ENCODE peak calls at places on chromosomes 12 and 14, in ten cellular contexts. One of them, this sample, is unnamed.

GRCh38 chr12:4962539-4963486 is 53.1 kb downstream of the KCNA1 start:
- DNase-seq in HCT116: no peak
- DNase-seq in Peyer's patch: no peak
- DNase-seq in uterus: no peak
- DNase-seq in stomach: no peak
- DNase-seq in ovary: no peak
- DNase-seq in heart left ventricle: no peak
- DNase-seq in esophagus muscularis mucosa: no peak
- DNase-seq in adrenal gland: no peak
- DNase-seq in tibial nerve: no peak
- DNase-seq in this sample: no peak

GRCh38 chr14:57209561-57209960 is 59.1 kb downstream of the EXOC5 start:
- DNase-seq in HCT116: no peak
- DNase-seq in Peyer's patch: no peak
- DNase-seq in uterus: no peak
- DNase-seq in stomach: no peak
- DNase-seq in ovary: no peak
- DNase-seq in heart left ventricle: no peak
- DNase-seq in esophagus muscularis mucosa: no peak
- DNase-seq in adrenal gland: no peak
- DNase-seq in tibial nerve: no peak
- DNase-seq in this sample: no peak

GRCh38 chr12:2691001-2691339 is 103.8 kb upstream of the FKBP4 start:
- DNase-seq in HCT116: no peak
- DNase-seq in Peyer's patch: peak; percentile 56
- DNase-seq in uterus: no peak
- DNase-seq in stomach: no peak
- DNase-seq in ovary: no peak
- DNase-seq in heart left ventricle: no peak
- DNase-seq in esophagus muscularis mucosa: no peak
- DNase-seq in adrenal gland: peak; percentile 29
- DNase-seq in tibial nerve: no peak
- DNase-seq in this sample: no peak

GRCh38 chr14:31208546-31209424 is 1.2 kb upstream of the HECTD1 start:
- DNase-seq in HCT116: no peak
- DNase-seq in Peyer's patch: peak; percentile 18
- DNase-seq in uterus: no peak
- DNase-seq in stomach: no peak
- DNase-seq in ovary: no peak
- DNase-seq in heart left ventricle: no peak
- DNase-seq in esophagus muscularis mucosa: no peak
- DNase-seq in adrenal gland: peak; percentile 17
- DNase-seq in tibial nerve: no peak
- DNase-seq in this sample: no peak

GRCh38 chr14:81710232-81710845 is 176.7 kb upstream of the SEL1L start:
- DNase-seq in HCT116: peak; percentile 16
- DNase-seq in Peyer's patch: no peak
- DNase-seq in uterus: no peak
- DNase-seq in stomach: no peak
- DNase-seq in ovary: no peak
- DNase-seq in heart left ventricle: no peak
- DNase-seq in esophagus muscularis mucosa: no peak
- DNase-seq in adrenal gland: peak; percentile 45
- DNase-seq in tibial nerve: peak; percentile 33
- DNase-seq in this sample: no peak

GRCh38 chr12:77947326-77947725 is 116.6 kb downstream of the NAV3 start:
- DNase-seq in HCT116: no peak
- DNase-seq in Peyer's patch: no peak
- DNase-seq in uterus: no peak
- DNase-seq in stomach: no peak
- DNase-seq in ovary: no peak
- DNase-seq in heart left ventricle: no peak
- DNase-seq in esophagus muscularis mucosa: no peak
- DNase-seq in adrenal gland: no peak
- DNase-seq in tibial nerve: no peak
- DNase-seq in this sample: no peak

GRCh38 chr12:118430516-118430915 is 54.2 kb downstream of the SUDS3 start:
- DNase-seq in HCT116: no peak
- DNase-seq in Peyer's patch: no peak
- DNase-seq in uterus: no peak
- DNase-seq in stomach: no peak
- DNase-seq in ovary: no peak
- DNase-seq in heart left ventricle: no peak
- DNase-seq in esophagus muscularis mucosa: no peak
- DNase-seq in adrenal gland: no peak
- DNase-seq in tibial nerve: no peak
- DNase-seq in this sample: no peak

GRCh38 chr12:24901975-24902461 is 46.9 kb downstream of the BCAT1 start:
- DNase-seq in HCT116: no peak
- DNase-seq in Peyer's patch: no peak
- DNase-seq in uterus: no peak
- DNase-seq in stomach: no peak
- DNase-seq in ovary: no peak
- DNase-seq in heart left ventricle: no peak
- DNase-seq in esophagus muscularis mucosa: no peak
- DNase-seq in adrenal gland: peak; percentile 16
- DNase-seq in tibial nerve: no peak
- DNase-seq in this sample: no peak

GRCh38 chr14:87524011-87524410 is 469.0 kb downstream of the GALC start:
- DNase-seq in HCT116: no peak
- DNase-seq in Peyer's patch: no peak
- DNase-seq in uterus: no peak
- DNase-seq in stomach: no peak
- DNase-seq in ovary: no peak
- DNase-seq in heart left ventricle: no peak
- DNase-seq in esophagus muscularis mucosa: no peak
- DNase-seq in adrenal gland: no peak
- DNase-seq in tibial nerve: no peak
- DNase-seq in this sample: no peak

DNA sequence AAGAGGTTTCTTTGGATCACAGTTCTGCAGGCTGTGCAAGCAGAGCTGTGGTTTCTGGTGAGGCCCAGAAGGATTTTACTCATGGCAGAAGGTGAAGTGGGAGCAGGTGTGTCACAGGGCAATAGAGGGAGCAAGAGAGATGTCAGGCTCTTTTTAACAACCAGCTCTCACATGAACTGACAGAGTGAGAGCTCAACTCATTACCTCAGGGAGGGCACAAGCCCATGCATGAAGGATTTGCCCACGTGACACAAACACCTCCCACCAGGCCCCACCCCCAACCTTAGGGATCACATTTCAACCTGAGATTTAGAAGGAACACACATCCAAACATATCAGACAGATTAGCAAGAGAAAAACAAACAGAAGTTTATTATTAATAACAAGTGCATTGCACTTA is 470.4 kb downstream of the GALC start:
- DNase-seq in HCT116: no peak
- DNase-seq in Peyer's patch: no peak
- DNase-seq in uterus: no peak
- DNase-seq in stomach: no peak
- DNase-seq in ovary: no peak
- DNase-seq in heart left ventricle: no peak
- DNase-seq in esophagus muscularis mucosa: no peak
- DNase-seq in adrenal gland: no peak
- DNase-seq in tibial nerve: no peak
- DNase-seq in this sample: no peak
- H3K9me3 ChIP-seq in HCT116: peaks cover 11% of the 10 kb centered on the region
- H3K9me3 ChIP-seq in Peyer's patch: no peaks in the 10 kb centered on the region
- H3K9me3 ChIP-seq in uterus: no peaks in the 10 kb centered on the region
- H3K9me3 ChIP-seq in stomach: peaks cover 9% of the 10 kb centered on the region
- H3K9me3 ChIP-seq in ovary: no peaks in the 10 kb centered on the region
- H3K9me3 ChIP-seq in heart left ventricle: no peaks in the 10 kb centered on the region
- H3K9me3 ChIP-seq in esophagus muscularis mucosa: no peaks in the 10 kb centered on the region
- H3K9me3 ChIP-seq in adrenal gland: no peaks in the 10 kb centered on the region
- H3K9me3 ChIP-seq in tibial nerve: peaks cover 3% of the 10 kb centered on the region
- H3K9me3 ChIP-seq in this sample: no peaks in the 10 kb centered on the region

DNA sequence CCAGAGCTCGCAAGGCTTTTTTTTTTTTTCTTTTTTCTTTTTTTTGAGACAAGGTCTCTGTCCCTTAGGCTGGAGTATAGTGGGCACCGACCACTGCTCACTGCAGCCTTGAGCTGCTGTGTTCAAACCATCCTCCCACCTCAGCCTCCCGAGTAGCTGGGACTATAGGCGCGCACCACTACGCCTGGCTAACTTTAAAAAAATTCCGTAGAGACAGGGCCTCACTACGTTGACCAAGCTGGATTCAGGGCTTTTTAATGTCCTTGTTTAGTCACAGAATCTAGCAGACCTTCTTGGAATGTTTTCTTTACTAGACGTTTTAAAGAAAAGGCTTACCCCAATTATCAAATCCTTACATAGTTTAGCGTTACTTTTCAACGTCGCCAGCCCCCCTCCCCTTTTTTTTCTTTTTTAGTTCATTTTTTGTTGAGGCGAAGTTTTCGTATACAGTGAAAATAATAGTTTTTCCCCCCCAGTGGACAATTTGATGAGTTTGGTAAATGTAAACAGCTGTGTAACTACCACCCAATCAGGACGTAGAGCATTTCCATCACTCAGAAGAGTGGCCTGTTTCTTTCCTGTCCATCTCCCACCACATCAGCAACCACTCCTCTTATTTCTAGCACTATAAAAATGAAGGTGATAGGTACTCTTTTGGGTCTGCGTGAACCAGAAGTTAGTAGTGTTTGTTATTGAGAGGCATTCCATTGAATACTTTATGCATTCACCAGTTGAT is 664 bp upstream of the DLGAP5 start:
- DNase-seq in HCT116: no peak
- DNase-seq in Peyer's patch: no peak
- DNase-seq in uterus: no peak
- DNase-seq in stomach: no peak
- DNase-seq in ovary: no peak
- DNase-seq in heart left ventricle: no peak
- DNase-seq in esophagus muscularis mucosa: no peak
- DNase-seq in adrenal gland: no peak
- DNase-seq in tibial nerve: no peak
- DNase-seq in this sample: no peak
- TF ChIP-seq POLR2A in HCT116: no peak
- TF ChIP-seq POLR2A in Peyer's patch: no peak
- TF ChIP-seq POLR2A in uterus: no peak
- TF ChIP-seq POLR2A in stomach: no peak
- TF ChIP-seq POLR2A in ovary: peak; percentile 28
- TF ChIP-seq POLR2A in heart left ventricle: no peak
- TF ChIP-seq POLR2A in esophagus muscularis mucosa: no peak
- TF ChIP-seq POLR2A in adrenal gland: no peak
- TF ChIP-seq POLR2A in tibial nerve: no peak
- TF ChIP-seq POLR2A in this sample: no peak

GRCh38 chr14:49508124-49508523 is 78.1 kb downstream of the RPS29 start:
- DNase-seq in HCT116: no peak
- DNase-seq in Peyer's patch: no peak
- DNase-seq in uterus: no peak
- DNase-seq in stomach: no peak
- DNase-seq in ovary: no peak
- DNase-seq in heart left ventricle: no peak
- DNase-seq in esophagus muscularis mucosa: no peak
- DNase-seq in adrenal gland: no peak
- DNase-seq in tibial nerve: no peak
- DNase-seq in this sample: no peak

GRCh38 chr14:49506650-49507049 is 79.5 kb downstream of the RPS29 start:
- DNase-seq in HCT116: no peak
- DNase-seq in Peyer's patch: no peak
- DNase-seq in uterus: no peak
- DNase-seq in stomach: no peak
- DNase-seq in ovary: no peak
- DNase-seq in heart left ventricle: no peak
- DNase-seq in esophagus muscularis mucosa: no peak
- DNase-seq in adrenal gland: no peak
- DNase-seq in tibial nerve: no peak
- DNase-seq in this sample: no peak

GRCh38 chr14:49512147-49512551 is 74.0 kb downstream of the RPS29 start:
- DNase-seq in HCT116: peak; percentile 16
- DNase-seq in Peyer's patch: no peak
- DNase-seq in uterus: no peak
- DNase-seq in stomach: no peak
- DNase-seq in ovary: no peak
- DNase-seq in heart left ventricle: no peak
- DNase-seq in esophagus muscularis mucosa: no peak
- DNase-seq in adrenal gland: no peak
- DNase-seq in tibial nerve: no peak
- DNase-seq in this sample: no peak

DNA sequence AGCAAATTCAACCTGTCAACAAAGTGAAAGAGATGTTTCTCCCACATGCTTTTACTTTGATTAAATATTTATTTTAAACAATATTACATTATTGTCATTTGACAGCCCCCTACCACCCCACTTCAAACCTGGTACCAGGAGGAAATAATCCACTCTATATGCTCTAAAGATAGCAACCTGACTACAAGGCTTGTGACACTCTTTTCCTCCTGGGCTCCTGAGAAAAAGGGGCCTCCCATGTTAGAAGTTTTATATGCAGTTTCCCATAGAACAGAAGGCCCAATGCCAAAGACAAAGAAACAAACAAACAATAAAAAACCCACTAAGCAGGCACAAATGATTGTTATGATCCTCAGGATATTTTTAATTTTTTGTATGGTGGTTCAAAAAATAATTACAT is 73.6 kb downstream of the RPS29 start:
- DNase-seq in HCT116: no peak
- DNase-seq in Peyer's patch: no peak
- DNase-seq in uterus: no peak
- DNase-seq in stomach: no peak
- DNase-seq in ovary: no peak
- DNase-seq in heart left ventricle: no peak
- DNase-seq in esophagus muscularis mucosa: no peak
- DNase-seq in adrenal gland: no peak
- DNase-seq in tibial nerve: no peak
- DNase-seq in this sample: no peak
- H3K9me3 ChIP-seq in HCT116: no peaks in the 10 kb centered on the region
- H3K9me3 ChIP-seq in Peyer's patch: no peaks in the 10 kb centered on the region
- H3K9me3 ChIP-seq in uterus: no peaks in the 10 kb centered on the region
- H3K9me3 ChIP-seq in stomach: peaks cover 4% of the 10 kb centered on the region
- H3K9me3 ChIP-seq in ovary: no peaks in the 10 kb centered on the region
- H3K9me3 ChIP-seq in heart left ventricle: no peaks in the 10 kb centered on the region
- H3K9me3 ChIP-seq in esophagus muscularis mucosa: no peaks in the 10 kb centered on the region
- H3K9me3 ChIP-seq in adrenal gland: no peaks in the 10 kb centered on the region
- H3K9me3 ChIP-seq in tibial nerve: peaks cover 10% of the 10 kb centered on the region
- H3K9me3 ChIP-seq in this sample: no peaks in the 10 kb centered on the region

DNA sequence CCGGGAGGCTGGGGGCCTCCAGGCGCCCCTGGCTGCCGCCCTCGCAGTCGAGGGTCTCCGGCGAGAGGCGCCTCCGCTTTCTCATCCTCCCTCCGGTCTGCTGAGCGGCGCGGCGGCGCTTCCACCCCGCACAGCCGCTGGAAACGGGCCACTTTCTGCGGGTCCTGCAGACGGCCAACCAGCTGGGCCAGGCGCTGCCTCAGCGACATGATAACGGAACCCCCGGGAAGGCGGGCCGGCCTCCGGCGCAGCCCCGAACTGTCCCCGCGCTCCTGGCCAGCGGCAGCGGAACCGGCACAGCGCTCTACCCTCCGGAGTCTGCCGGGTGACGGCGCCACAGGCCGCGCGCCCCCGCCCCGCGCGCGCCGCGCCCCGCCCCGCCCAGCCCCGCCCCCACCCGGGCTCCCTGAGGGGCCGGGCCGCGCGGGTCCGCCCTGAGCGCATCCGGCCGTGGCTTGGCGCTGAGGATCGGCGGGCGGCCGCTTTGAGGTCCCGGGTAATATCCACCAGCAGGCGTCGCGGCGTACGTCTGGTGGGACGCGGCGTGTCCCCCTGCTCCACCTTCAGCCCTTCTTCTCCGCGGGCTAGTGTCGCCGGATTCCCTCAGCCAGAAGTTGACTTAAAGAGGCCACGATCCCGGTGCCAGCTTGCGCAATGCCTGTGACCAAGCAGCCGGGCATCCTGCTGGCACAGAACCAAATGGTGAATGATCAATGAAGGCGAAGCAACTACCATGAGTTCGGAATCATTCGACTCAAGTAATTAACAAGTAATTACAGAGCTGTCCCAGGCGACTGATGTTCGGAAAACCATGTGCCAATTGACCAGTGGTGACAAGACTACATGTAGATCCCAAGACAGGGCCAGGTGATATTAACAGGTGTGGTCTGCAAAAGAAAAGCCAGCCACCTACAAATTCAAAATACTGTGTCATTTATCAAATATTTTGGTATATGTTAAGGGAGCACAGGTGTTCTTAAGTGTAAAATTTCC is at the start of gene SGPP1:
- DNase-seq in HCT116: peak; percentile 76
- DNase-seq in Peyer's patch: peak; percentile 89
- DNase-seq in uterus: peak; percentile 77
- DNase-seq in stomach: peak; percentile 78
- DNase-seq in ovary: peak; percentile 69
- DNase-seq in heart left ventricle: peak; percentile 83
- DNase-seq in esophagus muscularis mucosa: peak; percentile 94
- DNase-seq in adrenal gland: peak; percentile 92
- DNase-seq in tibial nerve: peak; percentile 58
- DNase-seq in this sample: peak; percentile 29
- TF ChIP-seq POLR2A in HCT116: peak; percentile 32
- TF ChIP-seq POLR2A in Peyer's patch: peak; percentile 65
- TF ChIP-seq POLR2A in uterus: peak; percentile 32
- TF ChIP-seq POLR2A in stomach: no peak
- TF ChIP-seq POLR2A in ovary: peak; percentile 48
- TF ChIP-seq POLR2A in heart left ventricle: peak; percentile 56
- TF ChIP-seq POLR2A in esophagus muscularis mucosa: peak; percentile 35
- TF ChIP-seq POLR2A in adrenal gland: peak; percentile 46
- TF ChIP-seq POLR2A in tibial nerve: peak; percentile 44
- TF ChIP-seq POLR2A in this sample: peak; percentile 66